ENCODE peak calls at places on chromosomes 16 and 17, in eight cellular contexts. M is activated T-helper 1 cell treated with anti-CD3 and anti-CD28 coated beads, Interleukin-12 subunit alpha, Interleukin-12 subunit beta, Interleukin-2, Interleukin-4 antibody, amounts not matched to agents 30 ng/mL and 10 ng/mL and 1 ng/mL, durations not matched to agents 14 hours and 24 hours and 36 hours; Q is endothelial cell; E is transverse colon; X is activated naive CD4-positive, alpha-beta T cell treated with anti-CD3 and anti-CD28 coated beads for 36 hours; D is coronary artery; I is ovary; F is stimulated activated naive CD4-positive, alpha-beta T cell. S is an unnamed sample.

GRCh38 chr17:67359960-67360817 is 6.2 kb downstream of the PSMD12 start:
- DNase-seq in F (peak), M (peak), X (peak), Q (peak), I (no peak), E (no peak), D (no peak), S (no peak)

GRCh38 chr16:5024632-5025031 is 9.1 kb downstream of the NAGPA start:
- DNase-seq in E (peak), D (no peak), Q (no peak), I (no peak), M (no peak), F (no peak), X (no peak), S (peak)

GRCh38 chr17:31559647-31560501 is 168.4 kb downstream of the RAB11FIP4 start:
- DNase-seq in Q (peak), X (no peak), I (peak), M (no peak), F (no peak), E (no peak), D (no peak), S (no peak)

GRCh38 chr16:24848065-24848464 is 2.3 kb downstream of the SLC5A11 start:
- DNase-seq in Q (no peak), M (no peak), X (no peak), E (no peak), F (no peak), D (no peak), I (no peak), S (no peak)

GRCh38 chr16:88840589-88841215 is 16.0 kb downstream of the GALNS start:
- DNase-seq in I (no peak), D (no peak), M (no peak), X (no peak), F (no peak), E (no peak), Q (no peak), S (no peak)

GRCh38 chr17:72152392-72152727 is 31.5 kb downstream of the SOX9 start:
- DNase-seq in E (no peak), D (no peak), Q (no peak), X (no peak), M (no peak), F (no peak), I (no peak), S (no peak)

GRCh38 chr17:82793974-82794620 is 42.2 kb downstream of the TBCD start:
- DNase-seq in E (no peak), X (no peak), M (no peak), F (no peak), D (no peak), Q (no peak), I (no peak), S (no peak)

GRCh38 chr16:8854298-8854948 is 14.4 kb downstream of the CARHSP1 start:
- DNase-seq in X (no peak), M (no peak), Q (no peak), F (no peak), I (no peak), E (peak), D (no peak), S (no peak)

GRCh38 chr17:15883617-15884111 is 61.3 kb upstream of the ADORA2B start:
- DNase-seq in I (no peak), M (no peak), Q (no peak), F (no peak), D (no peak), X (no peak), E (no peak), S (no peak)

GRCh38 chr17:69401251-69401650 is 13.2 kb upstream of the MAP2K6 start:
- DNase-seq in X (no peak), D (no peak), M (no peak), E (no peak), I (no peak), Q (no peak), F (no peak), S (no peak)

GRCh38 chr16:28537076-28537475 is 1.7 kb downstream of the NUPR1 start:
- DNase-seq in Q (no peak), I (no peak), F (no peak), X (no peak), M (no peak), D (no peak), E (no peak), S (no peak)

GRCh38 chr17:76791053-76791980 is 53.4 kb downstream of the MFSD11 start:
- DNase-seq in E (peak), Q (no peak), I (peak), X (peak), M (peak), D (no peak), F (no peak), S (no peak)

GRCh38 chr17:19346351-19347255 is 15.9 kb downstream of the B9D1 start:
- DNase-seq in D (peak), F (no peak), Q (no peak), E (peak), M (no peak), X (no peak), I (peak), S (peak)

GRCh38 chr17:80959330-80960036 is 32.2 kb upstream of the CHMP6 start:
- DNase-seq in D (peak), X (no peak), E (peak), I (peak), M (no peak), Q (no peak), F (no peak), S (peak)

GRCh38 chr17:8846768-8847211 is 20.7 kb downstream of the PIK3R6 start:
- DNase-seq in D (no peak), Q (no peak), M (no peak), F (no peak), E (no peak), I (no peak), X (no peak), S (no peak)

GRCh38 chr17:32124985-32125847 is 17.1 kb upstream of the RHOT1 start:
- DNase-seq in X (no peak), D (no peak), F (no peak), I (no peak), Q (no peak), M (no peak), E (no peak), S (no peak)

GRCh38 chr17:4893721-4894560 is 5.4 kb upstream of the C17orf107 start:
- DNase-seq in D (no peak), X (no peak), E (no peak), I (peak), M (no peak), F (no peak), Q (no peak), S (no peak)

GRCh38 chr16:31385680-31386079 is 7.5 kb upstream of the ITGAD start:
- DNase-seq in I (no peak), Q (no peak), X (no peak), D (no peak), E (no peak), F (no peak), M (no peak), S (peak)

GRCh38 chr17:59329558-59330313 is 1.7 kb upstream of the YPEL2 start:
- DNase-seq in E (peak), D (peak), I (peak), Q (peak), F (peak), M (peak), X (peak), S (peak)

GRCh38 chr17:17672453-17673368 is 8.5 kb upstream of the RAI1 start:
- DNase-seq in E (no peak), F (no peak), I (no peak), M (no peak), D (no peak), X (no peak), Q (no peak), S (peak)

GRCh38 chr16:10619271-10619849 is 39.0 kb upstream of the EMP2 start:
- DNase-seq in I (no peak), F (no peak), X (peak), D (no peak), M (no peak), E (peak), Q (no peak), S (peak)

S was measured in pancreas.